ENCODE peak calls at places on chromosomes 6 and 20, in four cellular contexts. K, S, J and O are unnamed samples.

GRCh38 chr20:9808166-9808565 is 30.7 kb downstream of the PAK5 start:
- DNase-seq in K (no peak), S (no peak), J (no peak), O (no peak)

GRCh38 chr6:109690373-109690739 is 646 bp downstream of the AK9 start:
- DNase-seq in K (no peak), S (peak), J (peak), O (peak)

GRCh38 chr6:69835414-69836179 is 30.8 kb upstream of the COL19A1 start:
- DNase-seq in K (peak), S (peak), J (peak), O (peak)

GRCh38 chr6:42042108-42042507 is 8.2 kb upstream of the TAF8 start:
- DNase-seq in K (no peak), S (no peak), J (no peak), O (no peak)

GRCh38 chr6:137031122-137031521 is 13.6 kb downstream of the IL20RA start:
- DNase-seq in K (no peak), S (no peak), J (no peak), O (no peak)

GRCh38 chr20:62406635-62407176 is 379 bp downstream of the CABLES2 start:
- DNase-seq in K (no peak), S (peak), J (no peak), O (no peak)

GRCh38 chr20:35886537-35886936 is 67.8 kb downstream of the SCAND1 start:
- DNase-seq in K (no peak), S (no peak), J (peak), O (no peak)

GRCh38 chr20:4180355-4180754 is 165.0 kb upstream of the RNF24 start:
- DNase-seq in K (no peak), S (no peak), J (no peak), O (no peak)

GRCh38 chr6:135046912-135047311 is 7.7 kb downstream of the HBS1L start:
- DNase-seq in K (no peak), S (no peak), J (no peak), O (no peak)

GRCh38 chr6:142853244-142854180 is 91.5 kb downstream of the HIVEP2 start:
- DNase-seq in K (no peak), S (no peak), J (no peak), O (peak)

GRCh38 chr6:19719691-19720127 is 117.5 kb upstream of the ID4 start:
- DNase-seq in K (peak), S (no peak), J (peak), O (no peak)

GRCh38 chr6:100724222-100724621 is 156.9 kb downstream of the ASCC3 start:
- DNase-seq in K (peak), S (no peak), J (no peak), O (no peak)

GRCh38 chr20:7841291-7841966 is 98.8 kb downstream of the HAO1 start:
- DNase-seq in K (peak), S (no peak), J (no peak), O (no peak)

GRCh38 chr6:80535914-80536565 is 429.6 kb downstream of the BCKDHB start:
- DNase-seq in K (peak), S (no peak), J (no peak), O (no peak)

GRCh38 chr6:105675715-105676397 is 273.0 kb upstream of the PREP start:
- DNase-seq in K (peak), S (no peak), J (peak), O (no peak)

GRCh38 chr20:11716239-11716944 is 201.3 kb upstream of the BTBD3 start:
- DNase-seq in K (peak), S (peak), J (peak), O (peak)

GRCh38 chr6:159789377-159790148 is at the start of gene TCP1:
- DNase-seq in K (peak), S (peak), J (peak), O (peak)

GRCh38 chr6:159790947-159791598 is 806 bp downstream of the MRPL18 start:
- DNase-seq in K (no peak), S (no peak), J (no peak), O (peak)

GRCh38 chr6:159788276-159788675 is 1.1 kb downstream of the TCP1 start:
- DNase-seq in K (no peak), S (no peak), J (no peak), O (peak)

GRCh38 chr6:159790149-159790946 is at the start of gene MRPL18:
- DNase-seq in K (peak), S (peak), J (peak), O (peak)

GRCh38 chr6:159788757-159789376 is 535 bp downstream of the TCP1 start:
- DNase-seq in K (peak), S (peak), J (peak), O (peak)
- H2AFZ ChIP-seq in K (peak), S (no peak), J (no peak), O (no peak)

GRCh38 chr20:58001381-58001780 is 227.1 kb downstream of the ANKRD60 start:
- DNase-seq in K (no peak), S (no peak), J (peak), O (no peak)
- H2AFZ ChIP-seq in K (no peak), S (no peak), J (no peak), O (no peak)

GRCh38 chr6:24749292-24749691 is 25.4 kb upstream of the GMNN start:
- DNase-seq in K (no peak), S (no peak), J (no peak), O (no peak)
- H2AFZ ChIP-seq in K (no peak), S (no peak), J (no peak), O (no peak)

DNA sequence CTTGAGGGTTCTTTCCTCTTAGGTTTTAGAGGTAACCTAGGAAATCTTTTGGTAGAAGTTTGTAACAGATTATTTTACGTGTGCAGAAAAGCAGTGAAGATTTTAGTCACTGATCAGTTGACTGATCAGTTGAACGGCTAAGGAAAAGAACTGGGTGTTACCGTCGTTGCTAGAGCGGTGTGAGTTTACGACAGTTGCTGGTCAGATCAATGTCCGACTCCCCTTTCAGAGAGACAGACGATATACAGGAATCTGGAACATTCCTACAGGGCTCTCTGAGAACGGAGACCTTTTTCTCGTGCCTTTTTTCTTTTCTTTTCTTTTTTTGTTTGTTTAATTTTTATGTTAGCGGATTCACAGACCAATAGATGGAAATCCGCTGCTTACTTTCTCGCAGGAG is 132.1 kb upstream of the ZNF184 start:
- DNase-seq in K (no peak), S (no peak), J (no peak), O (no peak)
- H2AFZ ChIP-seq in K (peak), S (no peak), J (peak), O (no peak)

DNA sequence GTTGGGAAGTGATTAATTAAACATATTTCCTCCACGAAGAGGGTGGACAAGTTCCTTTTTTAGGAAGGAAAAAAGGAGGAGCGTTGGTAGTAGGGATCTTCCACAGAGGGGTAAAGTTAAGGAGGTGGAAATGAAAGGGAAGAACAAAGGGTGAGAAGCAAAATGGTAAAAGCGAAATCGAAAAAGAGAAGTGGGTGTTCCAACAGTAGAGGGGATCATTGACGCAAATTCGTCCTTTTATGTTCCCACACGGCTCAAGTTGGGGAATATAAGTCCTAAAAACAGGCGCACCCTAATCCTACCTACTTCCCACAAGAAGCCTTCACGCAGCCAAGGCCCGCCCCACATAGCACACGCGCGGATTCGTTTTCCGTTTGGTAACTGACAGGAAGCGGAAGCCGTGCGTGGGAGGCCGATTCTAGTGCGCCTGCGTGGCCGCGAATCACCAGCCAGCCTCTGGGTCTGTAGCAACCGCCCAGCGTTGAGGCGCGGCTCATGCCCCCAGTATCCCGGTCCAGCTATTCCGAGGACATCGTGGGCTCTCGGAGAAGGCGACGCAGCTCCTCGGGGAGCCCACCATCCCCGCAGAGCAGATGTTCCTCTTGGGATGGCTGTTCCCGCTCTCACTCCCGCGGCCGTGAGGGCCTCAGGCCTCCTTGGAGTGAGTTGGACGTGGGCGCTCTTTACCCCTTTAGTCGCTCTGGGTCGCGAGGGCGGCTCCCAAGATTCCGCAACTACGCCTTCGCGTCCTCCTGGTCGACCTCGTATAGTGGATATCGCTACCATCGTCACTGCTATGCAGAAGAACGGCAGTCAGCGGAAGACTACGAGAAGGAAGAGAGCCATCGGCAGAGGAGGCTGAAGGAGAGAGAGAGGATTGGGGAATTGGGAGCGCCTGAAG is at the start of gene NKAPL:
- DNase-seq in K (peak), S (no peak), J (no peak), O (no peak)
- H2AFZ ChIP-seq in K (peak), S (no peak), J (no peak), O (no peak)

GRCh38 chr20:56795492-56795891 is 166.4 kb downstream of the TFAP2C start:
- DNase-seq in K (no peak), S (no peak), J (no peak), O (no peak)
- H2AFZ ChIP-seq in K (no peak), S (no peak), J (no peak), O (no peak)

GRCh38 chr6:126574301-126574700 is 234.4 kb downstream of the CENPW start:
- DNase-seq in K (no peak), S (no peak), J (no peak), O (no peak)

GRCh38 chr6:126570507-126570906 is 230.6 kb downstream of the CENPW start:
- DNase-seq in K (no peak), S (no peak), J (no peak), O (no peak)
- H2AFZ ChIP-seq in K (no peak), S (no peak), J (no peak), O (no peak)

DNA sequence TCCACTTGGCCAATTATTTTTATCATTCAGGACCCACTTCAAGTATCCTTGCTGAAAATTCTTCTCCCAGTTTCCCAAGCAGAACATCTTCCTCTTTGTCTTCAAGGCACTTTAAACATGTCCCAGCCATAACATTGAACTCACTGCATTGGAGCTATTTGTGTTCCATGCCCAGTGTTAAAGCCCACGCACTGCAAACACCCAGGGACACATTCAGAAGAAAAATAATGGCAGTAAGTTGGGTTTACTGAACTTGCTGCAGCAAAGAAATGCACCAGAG is 1.6 kb upstream of the APMAP start:
- DNase-seq in K (no peak), S (no peak), J (no peak), O (no peak)
- H2AFZ ChIP-seq in K (no peak), S (peak), J (peak), O (peak)

GRCh38 chr6:169454204-169454871 is 200.7 kb upstream of the THBS2 start:
- DNase-seq in K (peak), S (peak), J (no peak), O (no peak)
- H2AFZ ChIP-seq in K (no peak), S (no peak), J (no peak), O (no peak)

GRCh38 chr6:138107752-138108592 is 753 bp upstream of the PERP start:
- DNase-seq in K (no peak), S (peak), J (peak), O (no peak)
- H2AFZ ChIP-seq in K (peak), S (peak), J (peak), O (no peak)